ENCODE peak calls at places on chromosomes 7 and 10, in six cellular contexts. V is DMS53; E is stimulated activated CD8-positive, alpha-beta memory T cell treated with anti-CD3 and anti-CD28 coated beads, Interleukin-7, amount 100 ng/mL, for 24 hours; X is stimulated activated CD4-positive, alpha-beta T cell treated with anti-CD3 and anti-CD28 coated beads, Interleukin-4, amount 100 ng/mL, for 48 hours; J is activated CD4-positive, alpha-beta T cell treated with anti-CD3 and anti-CD28 coated beads, Interleukin-2, amount 10 ng/mL, durations not matched to agents 7 days and 5 days; W is brain microvascular endothelial cell. R is an unnamed sample.

GRCh38 chr10:34638405-34639054 is 176.6 kb downstream of the PARD3 start:
- DNase-seq in W (peak; percentile 80), X (peak; percentile 57), V (peak; percentile 81), E (peak; percentile 54), J (peak; percentile 76), R (peak; percentile 57)

GRCh38 chr10:91556691-91557529 is 76.0 kb downstream of the PPP1R3C start:
- DNase-seq in E (no peak), J (no peak), V (peak; percentile 23), X (no peak), W (no peak), R (no peak)

GRCh38 chr10:88531383-88532092 is 51.6 kb downstream of the RNLS start:
- DNase-seq in W (no peak), X (no peak), J (no peak), V (no peak), E (no peak), R (no peak)

GRCh38 chr7:38317457-38318037 is 44.1 kb upstream of the TARP start:
- DNase-seq in E (no peak), X (no peak), J (no peak), V (no peak), W (no peak), R (no peak)

GRCh38 chr7:97732567-97733275 is 835 bp downstream of the TAC1 start:
- DNase-seq in E (no peak), W (no peak), X (no peak), V (peak; percentile 75), J (no peak), R (no peak)

GRCh38 chr7:95867309-95867708 is 95.0 kb downstream of the DYNC1I1 start:
- DNase-seq in V (peak; percentile 100), X (no peak), E (no peak), W (no peak), J (no peak), R (no peak)

GRCh38 chr7:75649462-75649861 is 89.3 kb downstream of the HIP1 start:
- DNase-seq in X (no peak), E (no peak), J (no peak), W (no peak), V (no peak), R (peak; percentile 12)

GRCh38 chr10:94630017-94630688 is 53.4 kb upstream of the CYP2C18 start:
- DNase-seq in E (no peak), X (no peak), J (no peak), V (peak; percentile 65), W (no peak), R (peak; percentile 21)

GRCh38 chr10:97714401-97715258 is 1.1 kb downstream of the MARVELD1 start:
- DNase-seq in V (peak; percentile 85), X (peak; percentile 14), E (no peak), J (no peak), W (peak; percentile 67), R (peak; percentile 82)

GRCh38 chr7:44073664-44074348 is 8.4 kb upstream of the PGAM2 start:
- DNase-seq in X (no peak), V (no peak), J (no peak), E (peak; percentile 37), W (peak; percentile 55), R (no peak)

GRCh38 chr10:34488476-34489130 is 326.5 kb downstream of the PARD3 start:
- DNase-seq in J (no peak), V (no peak), W (no peak), E (no peak), X (no peak), R (no peak)

GRCh38 chr7:102284891-102285540 is 1.7 kb upstream of the SH2B2 start:
- DNase-seq in X (no peak), E (no peak), J (no peak), V (peak; percentile 76), W (no peak), R (no peak)

GRCh38 chr10:16752099-16752498 is 65.1 kb downstream of the RSU1 start:
- DNase-seq in W (no peak), X (no peak), V (no peak), E (no peak), J (no peak), R (no peak)

GRCh38 chr7:1706721-1707613 is 36.9 kb downstream of the ELFN1 start:
- DNase-seq in J (no peak), X (no peak), V (no peak), W (no peak), E (no peak), R (no peak)

GRCh38 chr7:40301486-40302065 is 166.8 kb downstream of the SUGCT start:
- DNase-seq in V (no peak), X (no peak), W (peak; percentile 66), E (no peak), J (no peak), R (no peak)

GRCh38 chr10:131855763-131856401 is 44.9 kb upstream of the PPP2R2D start:
- DNase-seq in W (no peak), J (no peak), E (no peak), X (no peak), V (no peak), R (no peak)

GRCh38 chr10:115956225-115957009 is 316.6 kb downstream of the GFRA1 start:
- DNase-seq in E (no peak), W (peak; percentile 52), J (no peak), X (no peak), V (peak; percentile 11), R (peak; percentile 37)

GRCh38 chr7:124893140-124893810 is 36.4 kb downstream of the POT1 start:
- DNase-seq in J (no peak), V (no peak), X (no peak), E (no peak), W (no peak), R (no peak)

GRCh38 chr10:15744217-15744865 is 24.6 kb upstream of the ITGA8 start:
- DNase-seq in J (peak; percentile 60), X (peak; percentile 22), V (peak; percentile 80), W (peak; percentile 66), E (peak; percentile 6), R (no peak)

GRCh38 chr7:42091461-42092229 is 145.4 kb downstream of the GLI3 start:
- DNase-seq in W (no peak), E (no peak), X (no peak), J (no peak), V (peak; percentile 71), R (no peak)

GRCh38 chr10:105952153-105952552 is 1212.4 kb downstream of the SORCS1 start:
- DNase-seq in X (no peak), V (no peak), E (no peak), W (peak; percentile 7), J (no peak), R (peak; percentile 53)

GRCh38 chr10:60944159-60944909 is at the start of gene RHOBTB1:
- DNase-seq in E (no peak), V (peak; percentile 94), J (peak; percentile 31), W (peak; percentile 74), X (no peak), R (peak; percentile 51)

GRCh38 chr7:22140597-22140996 is 194.9 kb upstream of the CDCA7L start:
- DNase-seq in W (no peak), J (no peak), X (no peak), V (no peak), E (no peak), R (no peak)

GRCh38 chr10:61280303-61280702 is 172.9 kb downstream of the TMEM26 start:
- DNase-seq in X (no peak), E (no peak), V (peak; percentile 54), W (peak; percentile 58), J (no peak), R (peak; percentile 51)

GRCh38 chr7:137135654-137136350 is 207.7 kb downstream of the PTN start:
- DNase-seq in V (no peak), X (no peak), E (no peak), W (no peak), J (no peak), R (no peak)

GRCh38 chr7:66356277-66356721 is 151.2 kb downstream of the TPST1 start:
- DNase-seq in W (no peak), X (no peak), E (no peak), J (no peak), V (no peak), R (peak; percentile 98)

GRCh38 chr10:43362191-43362839 is 9.1 kb upstream of the FXYD4 start:
- DNase-seq in W (peak; percentile 94), E (peak; percentile 95), X (peak; percentile 99), V (peak; percentile 99), J (peak; percentile 99), R (peak; percentile 84)

GRCh38 chr10:73209705-73210104 is 37.4 kb downstream of the DNAJC9 start:
- DNase-seq in W (peak; percentile 25), J (no peak), E (no peak), X (no peak), V (peak; percentile 66), R (peak; percentile 47)

GRCh38 chr10:61359452-61359851 is 93.7 kb downstream of the TMEM26 start:
- DNase-seq in W (no peak), X (no peak), V (no peak), E (no peak), J (no peak), R (no peak)

GRCh38 chr7:89623018-89623672 is 531.1 kb upstream of the STEAP1 start:
- DNase-seq in W (peak; percentile 6), V (peak; percentile 82), J (peak; percentile 50), X (no peak), E (no peak), R (peak; percentile 2)

GRCh38 chr7:91517408-91517807 is 253.2 kb downstream of the FZD1 start:
- DNase-seq in W (no peak), X (no peak), E (no peak), J (no peak), V (no peak), R (no peak)

GRCh38 chr7:115825736-115826135 is 204.8 kb downstream of the TFEC start:
- DNase-seq in E (no peak), J (no peak), X (no peak), V (no peak), W (peak; percentile 71), R (peak; percentile 4)